ENCODE peak calls at places on chromosome 20, in four cellular contexts. E is lung, L is cardiac fibroblast, P is psoas muscle. B is an unnamed sample.
A peak's percentile ranks its signal among the peaks of the same experiment; 100 is the strongest.

GRCh38 chr20:46568570-46569129 is 18.2 kb upstream of the OCSTAMP start:
- DNase-seq in E (peak; percentile 78), L (peak; percentile 64), P (peak; percentile 87), B (peak; percentile 60)

GRCh38 chr20:62923669-62924566 is 2.4 kb downstream of the DIDO1 start:
- DNase-seq in E (no peak), L (no peak), P (no peak), B (no peak)

GRCh38 chr20:22775256-22775655 is 190.9 kb upstream of the FOXA2 start:
- DNase-seq in E (no peak), L (no peak), P (no peak), B (no peak)

GRCh38 chr20:36728986-36729385 is 16.9 kb downstream of the NDRG3 start:
- DNase-seq in E (no peak), L (peak; percentile 26), P (no peak), B (peak; percentile 13)

GRCh38 chr20:32609993-32610896 is 25.1 kb upstream of the NOL4L start:
- DNase-seq in E (no peak), L (no peak), P (no peak), B (no peak)

GRCh38 chr20:4225778-4226177 is 210.4 kb upstream of the RNF24 start:
- DNase-seq in E (no peak), L (peak; percentile 94), P (no peak), B (peak; percentile 97)

GRCh38 chr20:47365023-47365764 is 8.7 kb upstream of the ZMYND8 start:
- DNase-seq in E (no peak), L (no peak), P (peak; percentile 6), B (no peak)

GRCh38 chr20:20012517-20012916 is 4.6 kb upstream of the NAA20 start:
- DNase-seq in E (no peak), L (no peak), P (no peak), B (no peak)

GRCh38 chr20:40978761-40979160 is 49.9 kb upstream of the TOP1 start:
- DNase-seq in E (peak; percentile 0), L (no peak), P (no peak), B (no peak)

GRCh38 chr20:33005132-33005566 is 916 bp upstream of the SUN5 start:
- DNase-seq in E (no peak), L (peak; percentile 25), P (no peak), B (peak; percentile 3)

GRCh38 chr20:57198359-57199072 is 67.9 kb downstream of the BMP7 start:
- DNase-seq in E (no peak), L (no peak), P (no peak), B (peak; percentile 40)

GRCh38 chr20:58131111-58131510 is 97.3 kb downstream of the ANKRD60 start:
- DNase-seq in E (no peak), L (peak; percentile 16), P (no peak), B (peak; percentile 83)

GRCh38 chr20:7841967-7842301 is 98.3 kb downstream of the HAO1 start:
- DNase-seq in E (no peak), L (peak; percentile 97), P (peak; percentile 63), B (peak; percentile 95)

GRCh38 chr20:48682529-48683385 is 145.0 kb downstream of the PREX1 start:
- DNase-seq in E (peak; percentile 89), L (peak; percentile 74), P (peak; percentile 82), B (peak; percentile 94)

GRCh38 chr20:52426856-52427255 is 235.3 kb upstream of the ZFP64 start:
- DNase-seq in E (no peak), L (no peak), P (no peak), B (no peak)

GRCh38 chr20:59850018-59850641 is 83.3 kb downstream of the SYCP2 start:
- DNase-seq in E (no peak), L (peak; percentile 63), P (no peak), B (peak; percentile 58)

GRCh38 chr20:62303327-62304226 is 780 bp downstream of the ADRM1 start:
- DNase-seq in E (no peak), L (peak; percentile 44), P (no peak), B (peak; percentile 8)

GRCh38 chr20:19806806-19807691 is 49.0 kb downstream of the RIN2 start:
- DNase-seq in E (peak; percentile 40), L (peak; percentile 53), P (no peak), B (peak; percentile 54)

GRCh38 chr20:2242678-2243077 is 53.1 kb upstream of the TGM3 start:
- DNase-seq in E (no peak), L (no peak), P (no peak), B (no peak)

GRCh38 chr20:48789781-48790544 is 37.8 kb downstream of the PREX1 start:
- DNase-seq in E (no peak), L (no peak), P (no peak), B (no peak)

GRCh38 chr20:62649140-62649539 is 6.8 kb downstream of the SLCO4A1 start:
- DNase-seq in E (no peak), L (no peak), P (no peak), B (no peak)

GRCh38 chr20:40493551-40493950 is 195.5 kb downstream of the MAFB start:
- DNase-seq in E (no peak), L (peak; percentile 69), P (no peak), B (peak; percentile 61)

DNA sequence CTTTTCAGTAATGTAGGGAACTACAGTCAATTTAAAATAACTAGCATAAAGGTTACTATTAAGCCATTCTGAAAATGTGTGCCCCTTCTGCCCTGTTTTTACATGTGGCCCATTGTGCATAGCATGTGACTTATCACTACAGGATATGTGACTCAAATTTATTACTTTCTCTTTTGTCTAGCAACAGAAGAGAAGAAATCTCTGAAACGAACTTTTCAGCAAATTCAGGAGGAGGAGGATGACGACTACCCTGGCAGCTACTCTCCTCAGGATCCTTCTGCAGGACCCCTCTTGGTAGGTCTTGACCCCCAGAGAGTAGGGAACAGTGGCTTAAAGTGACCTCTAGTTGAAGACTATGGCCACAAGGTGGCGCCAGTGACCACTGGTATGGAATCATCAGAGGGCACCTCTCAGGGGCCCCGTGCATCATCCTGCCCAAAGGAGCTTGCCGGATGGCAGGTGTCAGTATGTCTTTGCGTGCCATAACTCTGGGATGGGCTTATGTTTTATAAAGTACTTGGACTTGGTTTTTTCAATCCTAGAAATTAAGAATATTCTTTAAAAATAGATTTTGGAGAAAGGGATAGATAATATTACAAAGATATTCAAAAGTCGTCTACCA is 23.9 kb downstream of the RPRD1B start:
- DNase-seq in E (peak; percentile 81), L (peak; percentile 82), P (peak; percentile 92), B (peak; percentile 72)
- TF ChIP-seq CTCF in E (peak; percentile 68), L (peak; percentile 74), P (peak; percentile 96), B (peak; percentile 77)

DNA sequence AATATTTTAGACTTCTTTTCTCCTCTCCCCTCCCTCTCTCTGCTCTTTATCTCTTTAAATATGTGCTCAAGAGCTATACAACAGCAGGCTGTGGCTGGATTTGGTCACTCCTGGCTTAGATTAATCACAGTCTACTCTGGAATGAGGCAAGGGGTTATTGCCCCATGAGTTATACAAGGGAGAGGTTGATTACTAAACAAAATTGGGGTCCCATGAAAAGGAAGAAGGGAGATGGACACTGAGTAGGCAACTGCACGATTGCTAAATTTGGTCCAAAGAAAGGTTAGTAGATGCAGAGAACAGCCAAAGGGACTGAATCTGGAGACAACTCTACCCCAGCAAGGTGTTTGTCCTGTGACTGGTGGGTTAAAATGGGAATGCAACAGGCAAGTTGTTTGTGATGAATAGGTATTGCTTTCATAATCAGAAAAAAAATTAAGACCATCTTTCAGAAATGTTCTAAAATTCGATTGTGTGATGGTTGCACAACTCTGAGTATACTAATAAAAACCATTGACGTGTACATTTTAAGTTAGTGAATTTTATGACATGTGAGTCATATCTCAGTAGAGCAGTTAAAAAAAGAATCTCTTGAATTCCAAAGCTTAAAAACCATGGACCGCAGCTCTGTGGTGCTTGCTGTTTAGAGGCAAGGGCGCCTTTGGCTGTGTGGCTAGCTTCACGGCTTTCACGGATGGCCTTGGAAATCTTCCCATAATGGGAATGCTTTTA is 57.1 kb downstream of the KIZ start:
- DNase-seq in E (no peak), L (peak; percentile 87), P (no peak), B (peak; percentile 63)
- H3K4me3 ChIP-seq in E (no peak overlapping the region), L (no peak overlapping the region), P (no peak overlapping the region), B (no peak overlapping the region)

GRCh38 chr20:34768105-34768504 is 57.3 kb downstream of the NCOA6 start:
- DNase-seq in E (no peak), L (peak; percentile 73), P (no peak), B (peak; percentile 15)
- TF ChIP-seq CTCF in E (no peak), L (no peak), P (no peak), B (no peak)

GRCh38 chr20:35226126-35226774 is at the start of gene MMP24:
- DNase-seq in E (no peak), L (no peak), P (no peak), B (no peak)
- H3K4me3 ChIP-seq in E (peak within 1 kb of the TSS; percentile 38), L (peak within 1 kb of the TSS; percentile 27), P (peak within 1 kb of the TSS; percentile 38), B (peak within 1 kb of the TSS; percentile 1)

GRCh38 chr20:43715044-43715443 is 11.8 kb downstream of the GTSF1L start:
- DNase-seq in E (no peak), L (no peak), P (no peak), B (no peak)

GRCh38 chr20:43716123-43716522 is 10.7 kb downstream of the GTSF1L start:
- DNase-seq in E (no peak), L (no peak), P (no peak), B (no peak)

GRCh38 chr20:43711098-43711654 is 15.6 kb downstream of the GTSF1L start:
- DNase-seq in E (no peak), L (no peak), P (no peak), B (no peak)

GRCh38 chr20:43715511-43715910 is 11.3 kb downstream of the GTSF1L start:
- DNase-seq in E (no peak), L (no peak), P (no peak), B (no peak)

DNA sequence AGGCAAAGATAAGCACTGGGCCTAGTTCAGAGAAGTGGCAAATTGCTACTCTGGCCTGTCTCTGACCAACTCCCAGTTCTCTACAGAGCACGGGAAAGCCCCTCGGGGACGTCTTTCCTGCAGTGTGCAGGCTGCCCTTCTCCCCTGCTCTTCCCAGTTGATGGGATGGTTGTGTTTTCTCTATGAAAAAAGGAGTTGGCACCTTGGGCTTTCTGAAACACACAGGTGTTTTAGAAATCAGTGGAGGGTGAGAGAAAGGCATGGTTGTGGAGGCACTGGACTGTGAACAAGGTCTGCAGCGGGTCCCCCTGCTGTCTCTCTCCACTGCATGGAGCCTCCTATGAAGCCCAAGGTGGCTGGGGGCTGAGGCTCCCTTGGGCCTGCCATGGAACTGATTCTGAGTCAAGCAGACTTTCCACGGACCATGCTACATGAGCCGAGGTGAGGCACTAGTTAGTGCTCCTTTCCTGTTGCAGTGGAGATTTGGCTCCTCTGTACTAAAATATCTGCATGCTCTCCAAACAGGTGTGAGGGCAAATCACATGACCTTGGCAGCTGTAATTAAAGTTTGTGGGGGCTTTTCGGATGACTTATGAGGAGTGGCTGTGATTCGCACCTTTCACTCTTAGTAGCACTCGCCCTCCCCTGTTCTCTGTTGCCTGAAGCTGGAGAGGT is 16.3 kb downstream of the GTSF1L start:
- DNase-seq in E (no peak), L (no peak), P (no peak), B (no peak)
- TF ChIP-seq CTCF in E (no peak), L (no peak), P (no peak), B (no peak)

GRCh38 chr20:45408646-45409213 is 641 bp downstream of the DBNDD2 start:
- DNase-seq in E (no peak), L (no peak), P (no peak), B (no peak)
- H3K4me3 ChIP-seq in E (no peak overlapping the region), L (no peak overlapping the region), P (peak overlapping the region; percentile 99), B (no peak overlapping the region)